ENCODE peak calls at places on chromosome 4, in seven cellular contexts. C, B, P, X, G, A and W are unnamed samples.

GRCh38 chr4:110198472-110199419 is at the start of gene ELOVL6:
- DNase-seq in C (peak; percentile 44), B (peak; percentile 77), P (peak; percentile 7), X (peak; percentile 20), G (peak; percentile 62), A (peak; percentile 68), W (peak; percentile 65)

GRCh38 chr4:80184791-80185756 is 12.2 kb upstream of the PRDM8 start:
- DNase-seq in C (no peak), B (no peak), P (no peak), X (no peak), G (no peak), A (no peak), W (no peak)

GRCh38 chr4:147813107-147813773 is 81.4 kb downstream of the ARHGAP10 start:
- DNase-seq in C (no peak), B (no peak), P (no peak), X (no peak), G (no peak), A (no peak), W (no peak)

GRCh38 chr4:94590493-94590892 is 138.8 kb downstream of the PDLIM5 start:
- DNase-seq in C (no peak), B (no peak), P (no peak), X (no peak), G (no peak), A (no peak), W (no peak)

GRCh38 chr4:8069102-8069752 is 89.4 kb downstream of the ABLIM2 start:
- DNase-seq in C (no peak), B (no peak), P (no peak), X (no peak), G (no peak), A (no peak), W (no peak)

GRCh38 chr4:182023469-182023868 is 219.7 kb upstream of the TENM3 start:
- DNase-seq in C (no peak), B (no peak), P (no peak), X (no peak), G (no peak), A (no peak), W (no peak)

GRCh38 chr4:11669156-11669555 is 240.5 kb upstream of the HS3ST1 start:
- DNase-seq in C (no peak), B (peak; percentile 98), P (no peak), X (no peak), G (peak; percentile 12), A (no peak), W (no peak)

GRCh38 chr4:16415751-16416150 is 189.5 kb upstream of the TAPT1 start:
- DNase-seq in C (no peak), B (no peak), P (no peak), X (no peak), G (no peak), A (no peak), W (no peak)

GRCh38 chr4:151569650-151570049 is 160.7 kb downstream of the FHIP1A start:
- DNase-seq in C (no peak), B (peak; percentile 75), P (no peak), X (no peak), G (no peak), A (no peak), W (no peak)

GRCh38 chr4:168162604-168163003 is 70.3 kb downstream of the ANXA10 start:
- DNase-seq in C (no peak), B (peak; percentile 41), P (no peak), X (no peak), G (no peak), A (no peak), W (no peak)

GRCh38 chr4:180794352-180794751 is 1448.8 kb upstream of the TENM3 start:
- DNase-seq in C (no peak), B (no peak), P (no peak), X (no peak), G (no peak), A (no peak), W (no peak)

GRCh38 chr4:61079976-61080375 is 120.2 kb upstream of the ADGRL3 start:
- DNase-seq in C (no peak), B (no peak), P (no peak), X (no peak), G (no peak), A (no peak), W (peak; percentile 14)

GRCh38 chr4:169251291-169252235 is 19.2 kb downstream of the SH3RF1 start:
- DNase-seq in C (no peak), B (peak; percentile 89), P (no peak), X (no peak), G (no peak), A (no peak), W (no peak)

GRCh38 chr4:52957791-52958190 is 95.7 kb downstream of the RASL11B start:
- DNase-seq in C (no peak), B (no peak), P (no peak), X (no peak), G (no peak), A (no peak), W (no peak)

GRCh38 chr4:1408418-1408817 is 2.2 kb upstream of the NKX1-1 start:
- DNase-seq in C (no peak), B (no peak), P (no peak), X (no peak), G (no peak), A (no peak), W (no peak)

GRCh38 chr4:73729534-73730165 is 10.7 kb upstream of the CXCL8 start:
- DNase-seq in C (peak; percentile 74), B (peak; percentile 82), P (no peak), X (peak; percentile 42), G (peak; percentile 68), A (no peak), W (no peak)

GRCh38 chr4:71453516-71453915 is 114.7 kb downstream of the SLC4A4 start:
- DNase-seq in C (no peak), B (no peak), P (no peak), X (no peak), G (no peak), A (peak; percentile 91), W (no peak)